ENCODE peak calls at places on chromosome 10, in four cellular contexts. S is fibroblast of the aortic adventitia; X is choroid plexus epithelial cell; L is CD8-positive, alpha-beta T cell. J is an unnamed sample.

GRCh38 chr10:44300666-44301649 is 83.9 kb downstream of the CXCL12 start:
- DNase-seq in S (peak), X (peak), L (no peak), J (no peak)

GRCh38 chr10:74078037-74078436 is 72.6 kb downstream of the AP3M1 start:
- DNase-seq in S (no peak), X (peak), L (no peak), J (no peak)

GRCh38 chr10:35195361-35196306 is 69.0 kb downstream of the CREM start:
- DNase-seq in S (peak), X (peak), L (peak), J (peak)

GRCh38 chr10:88616250-88616977 is 29.9 kb downstream of the LIPJ start:
- DNase-seq in S (no peak), X (peak), L (no peak), J (no peak)

GRCh38 chr10:61845196-61845949 is 56.1 kb upstream of the ARID5B start:
- DNase-seq in S (no peak), X (no peak), L (no peak), J (no peak)

GRCh38 chr10:15316877-15317464 is 54.1 kb downstream of the FAM171A1 start:
- DNase-seq in S (no peak), X (no peak), L (no peak), J (no peak)

GRCh38 chr10:4586756-4587155 is 239.3 kb upstream of the AKR1E2 start:
- DNase-seq in S (peak), X (no peak), L (no peak), J (no peak)

GRCh38 chr10:129442866-129443265 is 24.2 kb upstream of the MGMT start:
- DNase-seq in S (no peak), X (no peak), L (no peak), J (no peak)

GRCh38 chr10:117568226-117568625 is 25.7 kb downstream of the EMX2 start:
- DNase-seq in S (no peak), X (no peak), L (no peak), J (no peak)

DNA sequence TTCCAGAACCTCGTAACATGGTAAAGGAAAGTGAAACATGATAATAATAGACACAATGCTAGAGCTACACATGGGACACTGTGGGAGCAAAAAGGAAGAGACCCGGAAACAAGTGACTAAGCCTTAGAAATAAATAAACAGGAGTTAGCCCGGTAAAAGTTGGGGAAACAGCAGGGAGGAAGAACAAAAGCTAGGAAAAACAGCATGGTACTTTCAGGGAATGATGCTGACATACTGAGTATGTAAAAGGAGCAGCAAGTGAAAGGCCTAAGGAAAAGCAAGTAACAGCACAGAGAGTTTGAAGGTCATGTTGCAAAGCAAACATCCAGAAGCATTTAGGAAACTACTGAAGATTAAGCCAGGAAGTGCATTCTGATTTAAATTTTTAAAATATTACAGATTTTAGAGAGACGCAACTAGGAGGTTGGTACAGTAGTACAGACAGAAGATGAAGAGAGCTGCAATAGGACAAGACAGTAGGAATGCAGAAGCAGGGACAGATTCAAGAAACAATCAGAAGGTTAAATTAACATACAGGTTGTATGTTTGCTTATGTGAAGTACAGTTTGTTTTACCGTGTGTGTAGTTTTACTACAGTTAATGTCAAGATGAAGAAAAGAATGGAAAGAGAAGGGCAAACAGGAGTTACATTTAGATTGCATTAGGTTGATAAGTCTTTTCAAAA is 63.7 kb downstream of the ARHGAP12 start:
- DNase-seq in S (peak), X (peak), L (no peak), J (no peak)
- H3K4me3 ChIP-seq in S (peak), X (no peak), L (no peak), J (no peak)

GRCh38 chr10:48745662-48746245 is 61.1 kb downstream of the WDFY4 start:
- DNase-seq in S (no peak), X (no peak), L (no peak), J (no peak)
- TF ChIP-seq CTCF in S (no peak), X (no peak), L (no peak), J (peak)

DNA sequence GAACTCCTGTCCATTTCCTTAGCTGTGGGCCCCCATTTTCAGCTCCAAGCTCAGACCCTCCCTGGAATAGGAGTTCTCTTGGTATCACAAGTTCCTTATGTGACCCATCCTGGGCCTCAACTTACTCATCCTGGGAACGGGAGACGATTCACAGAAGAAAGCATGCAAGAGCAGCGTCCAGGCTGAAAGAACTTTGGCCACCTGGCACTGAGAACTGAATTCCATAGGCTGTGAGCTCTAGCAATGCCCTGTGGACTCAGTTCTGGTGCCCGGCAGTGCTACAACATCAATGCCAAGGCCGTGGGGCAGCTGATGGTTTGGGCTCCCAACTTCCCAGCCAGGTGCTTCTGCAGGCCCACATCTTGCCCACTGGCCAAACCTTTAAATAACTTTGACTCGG is 3.9 kb upstream of the CUEDC2 start:
- DNase-seq in S (no peak), X (no peak), L (no peak), J (no peak)
- H3K4me3 ChIP-seq in S (peak), X (peak), L (peak), J (no peak)

GRCh38 chr10:125101581-125101980 is 58.8 kb downstream of the CTBP2 start:
- DNase-seq in S (no peak), X (no peak), L (no peak), J (no peak)

GRCh38 chr10:125104559-125104958 is 55.8 kb downstream of the CTBP2 start:
- DNase-seq in S (no peak), X (no peak), L (no peak), J (no peak)

GRCh38 chr10:125103466-125104377 is 56.6 kb downstream of the CTBP2 start:
- DNase-seq in S (no peak), X (no peak), L (no peak), J (no peak)

GRCh38 chr10:125102216-125102615 is 58.1 kb downstream of the CTBP2 start:
- DNase-seq in S (peak), X (peak), L (no peak), J (no peak)

DNA sequence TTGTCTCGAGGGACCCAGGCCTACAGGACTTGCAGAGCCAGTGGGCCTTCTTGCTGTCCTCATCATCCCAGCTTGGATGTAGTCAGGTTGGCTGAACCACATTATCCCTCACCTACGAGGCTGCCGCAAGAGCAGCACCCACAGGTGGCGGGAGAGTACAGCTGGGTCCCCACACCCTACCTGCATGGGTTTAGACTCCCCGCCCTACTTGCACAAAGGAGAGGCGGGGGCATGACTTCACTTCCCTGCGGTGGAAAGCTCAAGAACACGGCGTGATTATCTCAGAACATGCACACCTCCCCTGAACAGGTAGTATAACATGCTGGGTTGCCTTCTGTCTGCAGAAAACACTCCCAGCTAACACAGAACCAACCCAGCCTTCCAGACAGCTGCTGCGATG is 57.5 kb downstream of the CTBP2 start:
- DNase-seq in S (no peak), X (no peak), L (no peak), J (no peak)
- TF ChIP-seq CTCF in S (no peak), X (no peak), L (no peak), J (no peak)

DNA sequence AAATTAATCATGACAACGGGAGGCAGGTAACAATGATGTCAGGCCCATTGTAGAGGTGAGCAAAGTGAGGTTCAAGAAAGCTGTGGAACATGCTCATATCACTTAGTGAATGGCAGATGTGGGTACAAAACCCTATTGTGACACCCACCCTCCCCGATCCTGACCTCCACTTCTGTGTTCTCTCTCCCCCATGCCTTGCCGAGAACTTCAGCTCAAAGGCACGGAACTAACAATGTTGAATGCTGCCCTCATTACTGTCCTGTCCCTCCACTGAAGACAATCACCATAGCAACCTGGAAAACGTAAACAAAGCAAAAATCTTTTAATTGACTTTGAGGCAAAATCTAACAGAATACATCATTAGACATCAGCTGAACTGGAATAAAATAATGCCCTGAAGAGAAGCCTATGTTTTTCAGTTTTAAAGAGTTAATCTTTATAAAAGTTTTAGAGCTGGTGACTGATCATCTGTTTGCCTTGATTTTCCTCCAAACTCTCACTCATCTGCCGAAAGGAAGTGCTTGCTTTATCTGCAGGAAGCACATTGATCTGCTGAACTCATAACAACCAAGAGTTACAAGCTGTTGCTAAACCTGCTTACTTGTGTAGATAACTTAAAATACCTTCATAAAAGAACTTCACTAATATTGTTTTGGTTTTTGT is 133.6 kb downstream of the CUBN start:
- DNase-seq in S (peak), X (peak), L (no peak), J (no peak)
- H3K4me3 ChIP-seq in S (no peak), X (no peak), L (no peak), J (no peak)

GRCh38 chr10:126913316-126913715 is 8.1 kb downstream of the DOCK1 start:
- DNase-seq in S (no peak), X (no peak), L (no peak), J (no peak)

GRCh38 chr10:126911301-126911700 is 6.1 kb downstream of the DOCK1 start:
- DNase-seq in S (no peak), X (no peak), L (no peak), J (no peak)

GRCh38 chr10:126917975-126918908 is 13.0 kb downstream of the DOCK1 start:
- DNase-seq in S (no peak), X (no peak), L (no peak), J (no peak)

GRCh38 chr10:126917375-126917774 is 12.1 kb downstream of the DOCK1 start:
- DNase-seq in S (no peak), X (no peak), L (no peak), J (no peak)

GRCh38 chr10:126914561-126914960 is 9.3 kb downstream of the DOCK1 start:
- DNase-seq in S (no peak), X (no peak), L (no peak), J (no peak)
- TF ChIP-seq CTCF in S (no peak), X (no peak), L (no peak), J (no peak)

DNA sequence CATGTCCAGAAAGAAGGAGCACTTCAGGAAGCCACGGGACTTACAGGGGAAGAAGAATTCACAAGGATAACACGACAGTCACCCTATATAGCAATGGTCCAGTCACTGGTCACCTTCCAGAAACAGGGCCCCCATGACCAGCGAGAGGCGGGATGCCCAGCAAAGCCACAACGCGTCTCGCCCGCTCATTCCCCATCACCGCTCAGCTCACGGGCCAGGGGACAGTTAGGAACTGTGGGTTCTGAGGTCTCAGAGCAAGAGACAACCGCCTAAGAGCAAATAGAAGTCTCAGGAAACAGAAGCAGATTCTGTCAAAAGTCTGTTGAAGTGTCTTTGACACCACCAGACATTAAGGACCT is 71.9 kb downstream of the PROSER2 start:
- DNase-seq in S (no peak), X (no peak), L (no peak), J (no peak)
- H3K4me3 ChIP-seq in S (no peak), X (no peak), L (no peak), J (no peak)

J was measured in LNCaP clone FGC.